ENCODE peak calls at places on chromosomes 11 and 22, in six cellular contexts. U is CD8-positive, alpha-beta memory T cell; P is esophagus muscularis mucosa; N is CD4-positive, CD25-positive, alpha-beta regulatory T cell; G is lung; T is pancreas. X is an unnamed sample. For H3K36me3, the result is how much of the 10 kb centered on the place peaks cover.

GRCh38 chr22:29520851-29521250 is 32.7 kb downstream of the THOC5 start:
- DNase-seq in U (no peak), P (no peak), N (no peak), G (no peak), T (no peak), X (no peak)

GRCh38 chr11:1335811-1336761 is 26.7 kb upstream of the TOLLIP start:
- DNase-seq in U (peak), P (peak), N (peak), G (peak), T (peak), X (peak)

GRCh38 chr11:32334822-32335221 is 100.5 kb downstream of the WT1 start:
- DNase-seq in U (no peak), P (no peak), N (no peak), G (no peak), T (no peak), X (no peak)

GRCh38 chr11:112440518-112440917 is 179.9 kb upstream of the PLET1 start:
- DNase-seq in U (no peak), P (no peak), N (no peak), G (no peak), T (no peak), X (no peak)

GRCh38 chr11:27468209-27468608 is 4.4 kb downstream of the LGR4 start:
- DNase-seq in U (no peak), P (no peak), N (no peak), G (no peak), T (no peak), X (no peak)

GRCh38 chr22:39967103-39967829 is 7.1 kb downstream of the TMA7B start:
- DNase-seq in U (no peak), P (no peak), N (no peak), G (no peak), T (no peak), X (no peak)

GRCh38 chr11:115924744-115925567 is 420.7 kb upstream of the CADM1 start:
- DNase-seq in U (no peak), P (no peak), N (no peak), G (no peak), T (no peak), X (no peak)

GRCh38 chr11:26792956-26793355 is 71.1 kb upstream of the SLC5A12 start:
- DNase-seq in U (no peak), P (no peak), N (no peak), G (no peak), T (no peak), X (no peak)

GRCh38 chr11:6263664-6264063 is 4.0 kb downstream of the CCKBR start:
- DNase-seq in U (no peak), P (no peak), N (no peak), G (no peak), T (no peak), X (no peak)

GRCh38 chr22:20738394-20739089 is 35.4 kb upstream of the SERPIND1 start:
- DNase-seq in U (no peak), P (no peak), N (no peak), G (no peak), T (no peak), X (no peak)

GRCh38 chr11:114163830-114164401 is 104.4 kb downstream of the ZBTB16 start:
- DNase-seq in U (no peak), P (no peak), N (no peak), G (no peak), T (no peak), X (no peak)

GRCh38 chr11:72232260-72233055 is 7.9 kb downstream of the INPPL1 start:
- DNase-seq in U (no peak), P (no peak), N (no peak), G (peak), T (no peak), X (no peak)

GRCh38 chr11:22703040-22703439 is 36.6 kb downstream of the GAS2 start:
- DNase-seq in U (no peak), P (no peak), N (no peak), G (no peak), T (no peak), X (no peak)

GRCh38 chr11:10320164-10320563 is 15.3 kb downstream of the ADM start:
- DNase-seq in U (no peak), P (no peak), N (no peak), G (no peak), T (no peak), X (no peak)

GRCh38 chr11:13939952-13940610 is 22.4 kb upstream of the SPON1 start:
- DNase-seq in U (no peak), P (no peak), N (no peak), G (no peak), T (no peak), X (no peak)

GRCh38 chr22:47163481-47163875 is 401.0 kb downstream of the TBC1D22A start:
- DNase-seq in U (no peak), P (no peak), N (no peak), G (no peak), T (peak), X (peak)

GRCh38 chr11:110303414-110303826 is 7.0 kb upstream of the RDX start:
- DNase-seq in U (no peak), P (no peak), N (no peak), G (no peak), T (no peak), X (no peak)

GRCh38 chr11:70140859-70141489 is 62.1 kb upstream of the FADD start:
- DNase-seq in U (no peak), P (no peak), N (no peak), G (no peak), T (no peak), X (no peak)

GRCh38 chr11:125968363-125968762 is 22.5 kb downstream of the VSIG10L2 start:
- DNase-seq in U (no peak), P (no peak), N (no peak), G (no peak), T (no peak), X (no peak)

GRCh38 chr22:26172389-26172990 is 3.2 kb downstream of the SEZ6L start:
- DNase-seq in U (no peak), P (no peak), N (no peak), G (no peak), T (peak), X (peak)

GRCh38 chr11:26063915-26064314 is 268.0 kb upstream of the ANO3 start:
- DNase-seq in U (no peak), P (no peak), N (no peak), G (no peak), T (no peak), X (no peak)

GRCh38 chr22:49569286-49570031 is 258.2 kb downstream of the BRD1 start:
- DNase-seq in U (no peak), P (no peak), N (no peak), G (no peak), T (no peak), X (peak)

GRCh38 chr22:22360014-22360413 is 115.4 kb downstream of the VPREB1 start:
- DNase-seq in U (no peak), P (no peak), N (no peak), G (no peak), T (no peak), X (no peak)

GRCh38 chr11:68761801-68762200 is 10.5 kb upstream of the TESMIN start:
- DNase-seq in U (no peak), P (no peak), N (no peak), G (no peak), T (no peak), X (no peak)
- H3K36me3 ChIP-seq in U (under half), P (half or more), N (under half), G (under half), T (under half), X (half or more)

DNA sequence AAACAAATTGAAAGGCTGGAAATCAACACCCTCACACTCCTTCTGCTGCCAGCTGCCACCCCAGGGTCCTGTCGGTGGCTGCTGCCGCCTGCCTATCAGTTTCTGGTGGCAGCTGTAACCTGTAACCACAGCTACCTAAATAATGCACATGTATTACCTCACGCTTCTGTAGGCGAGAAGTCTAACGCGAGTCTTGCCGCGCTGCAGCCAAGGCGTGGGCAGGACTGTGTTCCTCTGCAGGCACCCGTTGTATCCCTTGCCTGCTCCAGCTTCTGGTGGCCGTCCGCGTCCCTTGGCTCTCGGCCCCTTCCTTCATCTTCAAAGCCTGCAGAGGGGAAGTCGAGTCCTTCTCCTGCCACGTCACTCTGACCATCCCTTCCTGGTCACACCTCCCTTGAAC is 44.1 kb upstream of the GCAT start:
- DNase-seq in U (no peak), P (no peak), N (no peak), G (no peak), T (no peak), X (no peak)
- H3K36me3 ChIP-seq in U (under half), P (half or more), N (under half), G (half or more), T (under half), X (under half)

GRCh38 chr11:43462359-43462758 is 103.6 kb downstream of the TTC17 start:
- DNase-seq in U (no peak), P (no peak), N (no peak), G (no peak), T (no peak), X (no peak)

GRCh38 chr11:43467958-43468357 is 109.2 kb downstream of the TTC17 start:
- DNase-seq in U (no peak), P (no peak), N (no peak), G (no peak), T (no peak), X (no peak)
- H3K36me3 ChIP-seq in U (under half), P (under half), N (under half), G (under half), T (under half), X (half or more)

GRCh38 chr11:7643323-7643722 is 30.0 kb downstream of the CYB5R2 start:
- DNase-seq in U (no peak), P (no peak), N (no peak), G (no peak), T (no peak), X (no peak)
- H3K36me3 ChIP-seq in U (under half), P (under half), N (under half), G (under half), T (under half), X (half or more)

DNA sequence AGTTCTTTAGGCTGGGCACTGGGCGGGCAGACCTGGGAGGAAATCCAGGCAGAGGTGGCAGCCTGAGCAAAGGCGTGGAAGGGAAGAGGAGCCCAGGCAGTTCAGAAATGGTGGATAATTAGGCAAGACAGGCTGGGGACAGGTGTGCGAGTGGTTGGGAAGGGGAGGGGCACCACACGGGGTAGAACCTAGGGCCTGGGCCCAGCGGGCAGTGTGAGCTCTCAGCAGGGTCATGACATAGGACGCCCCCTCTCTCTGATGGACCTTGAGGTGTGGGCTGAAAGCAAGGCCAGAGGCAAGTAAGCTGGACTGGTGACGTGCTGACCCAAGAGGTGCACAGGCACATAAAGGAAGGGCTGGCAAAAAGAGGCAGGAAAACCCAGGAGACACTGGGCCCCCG is 6.8 kb downstream of the UFD1 start:
- DNase-seq in U (no peak), P (no peak), N (no peak), G (no peak), T (no peak), X (no peak)
- H3K36me3 ChIP-seq in U (half or more), P (half or more), N (half or more), G (half or more), T (under half), X (under half)

X was measured in psoas muscle.